ENCODE peak calls at places on chromosomes 3 and 15, in ten cellular contexts. X is fibroblast of mammary gland; S is NCI-H774; L is stimulated activated CD4-positive, alpha-beta T cell treated with anti-CD3 and anti-CD28 coated beads, Interleukin-2, amount 100 ng/mL, for 48 hours; E is progenitor cell of endocrine pancreas; U is stomach; N is nucleus accumbens; V is activated T-helper 1 cell treated with Interleukin-2 at 50 U/mL for 16 hours; A is neural progenitor cell; M is ELF-1. D is an unnamed sample.

GRCh38 chr3:73037369-73037699 is 24.1 kb upstream of the EBLN2 start:
- DNase-seq in V (no peak), A (no peak), L (no peak), E (no peak), X (peak; percentile 39), M (no peak), N (no peak), S (no peak), U (no peak), D (no peak)

GRCh38 chr3:185632996-185633395 is 46.9 kb downstream of the SENP2 start:
- DNase-seq in S (no peak), A (no peak), X (no peak), E (no peak), L (no peak), U (no peak), N (no peak), V (no peak), M (no peak), D (no peak)

GRCh38 chr3:85255954-85256353 is 297.2 kb downstream of the CADM2 start:
- DNase-seq in U (no peak), E (no peak), S (no peak), M (no peak), N (no peak), L (no peak), A (peak; percentile 2), X (no peak), V (no peak), D (no peak)

GRCh38 chr15:74869726-74870407 is 3.3 kb downstream of the SCAMP2 start:
- DNase-seq in N (peak; percentile 29), A (no peak), M (no peak), E (no peak), U (peak; percentile 62), V (no peak), X (peak; percentile 44), S (no peak), L (peak; percentile 18), D (no peak)

GRCh38 chr3:179330438-179330837 is 7.6 kb downstream of the ZNF639 start:
- DNase-seq in M (no peak), X (peak; percentile 18), E (no peak), U (no peak), S (no peak), L (no peak), N (no peak), V (no peak), A (no peak), D (no peak)

GRCh38 chr3:98964784-98965183 is 63.3 kb upstream of the DCBLD2 start:
- DNase-seq in N (no peak), E (no peak), A (no peak), S (no peak), X (no peak), U (no peak), V (no peak), L (no peak), M (no peak), D (no peak)

GRCh38 chr15:73839699-73840098 is 33.7 kb upstream of the TBC1D21 start:
- DNase-seq in L (no peak), M (no peak), U (no peak), N (no peak), E (no peak), X (no peak), S (no peak), A (no peak), V (no peak), D (no peak)

GRCh38 chr3:8768364-8769087 is 887 bp downstream of the OXTR start:
- DNase-seq in E (no peak), V (no peak), M (no peak), S (no peak), L (no peak), N (no peak), A (no peak), U (no peak), X (no peak), D (no peak)

GRCh38 chr3:185151101-185151958 is 1.5 kb downstream of the C3orf70 start:
- DNase-seq in M (no peak), A (no peak), U (no peak), S (no peak), N (no peak), V (no peak), L (no peak), X (no peak), E (no peak), D (no peak)

GRCh38 chr15:40098489-40099261 is 10.0 kb downstream of the BMF start:
- DNase-seq in U (peak; percentile 82), E (peak; percentile 58), V (peak; percentile 58), A (no peak), M (peak; percentile 83), L (peak; percentile 55), S (peak; percentile 82), N (peak; percentile 53), X (peak; percentile 83), D (peak; percentile 83)

GRCh38 chr3:39434574-39434973 is 28.1 kb downstream of the RPSA start:
- DNase-seq in E (no peak), N (no peak), A (no peak), L (no peak), V (no peak), M (no peak), S (no peak), U (no peak), X (peak; percentile 64), D (no peak)

GRCh38 chr3:183626877-183627594 is 8.4 kb upstream of the KLHL24 start:
- DNase-seq in V (no peak), A (no peak), S (no peak), L (no peak), U (no peak), X (no peak), M (no peak), N (no peak), E (no peak), D (no peak)

GRCh38 chr15:83066761-83067637 is at the start of gene BTBD1:
- DNase-seq in M (peak; percentile 91), A (peak; percentile 86), U (peak; percentile 90), X (peak; percentile 97), L (peak; percentile 84), S (peak; percentile 90), V (peak; percentile 71), N (peak; percentile 87), E (peak; percentile 70), D (peak; percentile 95)

GRCh38 chr15:100777821-100778220 is 101.8 kb upstream of the ALDH1A3 start:
- DNase-seq in V (no peak), E (no peak), L (no peak), M (no peak), X (no peak), S (no peak), N (no peak), U (no peak), A (peak; percentile 0), D (no peak)

GRCh38 chr15:66766282-66767228 is 64.5 kb downstream of the SMAD6 start:
- DNase-seq in S (no peak), A (no peak), N (no peak), X (peak; percentile 68), M (no peak), E (no peak), L (no peak), V (no peak), U (no peak), D (no peak)

GRCh38 chr3:12746419-12746818 is 12.6 kb downstream of the TMEM40 start:
- DNase-seq in A (no peak), V (no peak), N (no peak), S (no peak), E (no peak), U (no peak), L (no peak), M (no peak), X (no peak), D (no peak)

GRCh38 chr3:50623840-50624474 is 7.0 kb downstream of the MAPKAPK3 start:
- DNase-seq in L (peak; percentile 51), S (no peak), U (no peak), A (no peak), X (no peak), E (no peak), M (no peak), N (no peak), V (no peak), D (no peak)

GRCh38 chr15:63858881-63859280 is 25.1 kb upstream of the HERC1 start:
- DNase-seq in S (no peak), U (no peak), M (peak; percentile 56), V (no peak), A (no peak), N (no peak), L (no peak), X (peak; percentile 18), E (no peak), D (no peak)

GRCh38 chr3:120567370-120568197 is 28.6 kb upstream of the NDUFB4 start:
- DNase-seq in V (no peak), U (no peak), N (peak; percentile 66), E (no peak), A (peak; percentile 45), L (no peak), S (no peak), X (peak; percentile 44), M (peak; percentile 14), D (peak; percentile 60)

GRCh38 chr3:123262226-123262625 is 60.5 kb downstream of the SEC22A start:
- DNase-seq in E (no peak), U (no peak), M (no peak), V (no peak), N (no peak), X (no peak), S (no peak), L (no peak), A (no peak), D (no peak)

GRCh38 chr3:38497026-38497425 is 886 bp downstream of the EXOG start:
- DNase-seq in A (peak; percentile 61), V (no peak), E (no peak), X (peak; percentile 50), L (no peak), M (no peak), N (no peak), S (no peak), U (no peak), D (no peak)

GRCh38 chr15:79058260-79058850 is 32.2 kb downstream of the RASGRF1 start:
- DNase-seq in S (no peak), N (no peak), X (no peak), U (no peak), E (no peak), M (no peak), A (no peak), L (no peak), V (no peak), D (no peak)

GRCh38 chr3:39141211-39141995 is 12.0 kb downstream of the CSRNP1 start:
- DNase-seq in A (no peak), S (no peak), V (no peak), N (no peak), X (peak; percentile 39), U (peak; percentile 91), L (no peak), M (peak; percentile 64), E (no peak), D (peak; percentile 21)

GRCh38 chr3:140395134-140396075 is 282.5 kb upstream of the TRIM42 start:
- DNase-seq in A (no peak), S (no peak), N (no peak), X (peak; percentile 8), E (no peak), M (no peak), U (no peak), L (no peak), V (no peak), D (peak; percentile 61)

GRCh38 chr3:109188726-109189125 is 52.2 kb downstream of the C3orf85 start:
- DNase-seq in L (no peak), E (no peak), A (no peak), X (no peak), N (no peak), V (no peak), U (no peak), M (no peak), S (no peak), D (peak; percentile 49)

GRCh38 chr3:52820741-52821140 is 9.7 kb downstream of the ITIH4 start:
- DNase-seq in V (no peak), M (peak; percentile 69), U (no peak), N (no peak), L (peak; percentile 19), E (no peak), A (peak; percentile 76), X (peak; percentile 12), S (no peak), D (no peak)

GRCh38 chr3:2706836-2707210 is 403.4 kb downstream of the IL5RA start:
- DNase-seq in A (no peak), M (no peak), N (no peak), L (no peak), U (no peak), E (no peak), S (no peak), X (no peak), V (no peak), D (no peak)

GRCh38 chr3:147191795-147192385 is 214.5 kb downstream of the ZIC4 start:
- DNase-seq in X (peak; percentile 80), M (peak; percentile 58), E (peak; percentile 26), N (no peak), V (no peak), S (peak; percentile 12), U (no peak), A (peak; percentile 71), L (no peak), D (peak; percentile 44)